ENCODE peak calls at places on chromosomes 13 and 19, in nine cellular contexts. R is tibial artery, H is body of pancreas, Z is A673, V is hepatocyte, Y is tibial nerve, S is heart right ventricle, C is AG09309, K is epithelial cell of esophagus. F is an unnamed sample.

GRCh38 chr13:44989941-44990340 is 603 bp downstream of the GPALPP1 start:
- DNase-seq in H (no peak), K (peak), Y (no peak), S (no peak), V (peak), R (no peak), C (no peak), Z (no peak), F (no peak)

GRCh38 chr13:106432636-106433035 is 102.8 kb downstream of the EFNB2 start:
- DNase-seq in Z (no peak), C (no peak), V (no peak), Y (no peak), R (no peak), H (no peak), S (no peak), K (peak), F (no peak)

GRCh38 chr19:49811328-49811727 is 1.8 kb downstream of the FUZ start:
- DNase-seq in Z (no peak), H (no peak), K (no peak), C (no peak), Y (no peak), V (no peak), S (no peak), R (no peak), F (no peak)

GRCh38 chr19:48872884-48873475 is 759 bp downstream of the PPP1R15A start:
- DNase-seq in K (peak), Y (peak), Z (peak), V (peak), C (peak), R (peak), H (peak), S (peak), F (peak)

GRCh38 chr13:53004605-53005004 is 24.0 kb upstream of the OLFM4 start:
- DNase-seq in S (no peak), K (no peak), R (no peak), C (no peak), H (no peak), Z (no peak), V (no peak), Y (no peak), F (no peak)

GRCh38 chr13:113932060-113932459 is 41.8 kb downstream of the C13orf46 start:
- DNase-seq in V (no peak), S (no peak), R (peak), H (no peak), C (no peak), Z (no peak), Y (peak), K (no peak), F (no peak)

GRCh38 chr13:34842466-34842865 is 99.6 kb upstream of the NBEA start:
- DNase-seq in C (no peak), Y (no peak), R (no peak), S (no peak), Z (no peak), K (no peak), V (no peak), H (no peak), F (no peak)

GRCh38 chr19:20482721-20483120 is 82.9 kb downstream of the ZNF737 start:
- DNase-seq in Y (no peak), S (no peak), C (no peak), K (no peak), R (no peak), Z (no peak), H (peak), V (peak), F (no peak)

GRCh38 chr13:33745370-33746324 is 72.3 kb upstream of the RFC3 start:
- DNase-seq in Y (no peak), V (no peak), R (no peak), K (no peak), S (no peak), H (peak), Z (no peak), C (no peak), F (no peak)

GRCh38 chr13:114319441-114319871 is 5.2 kb downstream of the CHAMP1 start:
- DNase-seq in R (no peak), C (peak), Z (no peak), Y (no peak), K (no peak), S (no peak), H (no peak), V (no peak), F (no peak)

GRCh38 chr13:113915012-113915763 is 51.3 kb upstream of the GAS6 start:
- DNase-seq in S (no peak), Z (no peak), C (no peak), Y (no peak), V (no peak), K (no peak), R (no peak), H (no peak), F (no peak)

GRCh38 chr19:42176990-42177685 is 40.3 kb downstream of the DEDD2 start:
- DNase-seq in Z (peak), R (peak), H (peak), K (peak), V (peak), C (no peak), S (peak), Y (peak), F (no peak)

GRCh38 chr19:5824791-5825577 is 14.5 kb downstream of the FUT6 start:
- DNase-seq in S (no peak), V (no peak), H (no peak), Z (no peak), C (no peak), Y (no peak), R (no peak), K (no peak), F (no peak)

GRCh38 chr19:781800-782194 is 15.5 kb upstream of the PTBP1 start:
- DNase-seq in V (no peak), R (no peak), C (no peak), H (no peak), S (no peak), Z (no peak), Y (no peak), K (no peak), F (no peak)

GRCh38 chr19:750640-751423 is at the start of gene MISP:
- DNase-seq in K (peak), H (peak), S (no peak), C (no peak), Y (no peak), Z (no peak), V (peak), R (no peak), F (no peak)

GRCh38 chr19:31519216-31519615 is 170.0 kb upstream of the TSHZ3 start:
- DNase-seq in H (no peak), S (no peak), C (no peak), Y (no peak), V (peak), Z (no peak), R (no peak), K (no peak), F (no peak)

GRCh38 chr13:76991432-76991795 is 467 bp upstream of the CLN5 start:
- DNase-seq in H (peak), Z (no peak), V (peak), Y (no peak), C (no peak), K (peak), S (peak), R (no peak), F (no peak)

GRCh38 chr13:48542581-48543341 is 9.9 kb upstream of the RCBTB2 start:
- DNase-seq in Z (peak), K (no peak), R (peak), C (no peak), V (peak), S (peak), H (peak), Y (no peak), F (peak)

GRCh38 chr19:53112286-53112685 is 9.1 kb upstream of the ZNF160 start:
- DNase-seq in C (no peak), Y (no peak), K (peak), V (no peak), S (no peak), R (no peak), Z (no peak), H (no peak), F (no peak)

GRCh38 chr13:94322925-94323324 is 156.6 kb downstream of the DCT start:
- DNase-seq in Z (peak), C (no peak), Y (no peak), V (no peak), S (no peak), H (no peak), R (no peak), K (no peak), F (no peak)

GRCh38 chr19:14632286-14632685 is 42.4 kb downstream of the ADGRE3 start:
- DNase-seq in Y (no peak), K (peak), V (no peak), C (no peak), S (no peak), R (no peak), H (no peak), Z (peak), F (no peak)

GRCh38 chr13:86464193-86464592 is 665.0 kb upstream of the SLITRK6 start:
- DNase-seq in K (peak), V (no peak), C (no peak), Y (no peak), R (no peak), Z (peak), S (no peak), H (no peak), F (no peak)

GRCh38 chr19:42306646-42307045 is 4.2 kb upstream of the PAFAH1B3 start:
- DNase-seq in S (no peak), V (no peak), C (no peak), R (no peak), Y (no peak), K (no peak), Z (no peak), H (no peak), F (no peak)

GRCh38 chr19:33176670-33177416 is 17.3 kb upstream of the LRP3 start:
- DNase-seq in H (peak), Y (peak), Z (peak), V (peak), R (peak), C (peak), K (peak), S (peak), F (peak)
- TF ChIP-seq CTCF in H (peak), Y (peak), Z (no peak), V (no peak), R (peak), C (peak), K (no peak), S (peak), F (peak)

GRCh38 chr19:47020132-47020805 is 632 bp downstream of the NPAS1 start:
- DNase-seq in Z (no peak), Y (no peak), H (no peak), K (no peak), V (peak), S (no peak), R (no peak), C (no peak), F (no peak)

GRCh38 chr19:47020992-47021496 is 1.4 kb downstream of the NPAS1 start:
- DNase-seq in C (no peak), Z (no peak), K (no peak), H (no peak), Y (no peak), R (no peak), V (peak), S (peak), F (no peak)

GRCh38 chr19:47022541-47023447 is 3.2 kb downstream of the NPAS1 start:
- DNase-seq in K (no peak), R (no peak), V (no peak), Z (no peak), S (no peak), Y (no peak), C (no peak), H (no peak), F (no peak)

GRCh38 chr19:47022140-47022536 is 2.5 kb downstream of the NPAS1 start:
- DNase-seq in V (peak), Z (no peak), Y (no peak), K (no peak), C (no peak), R (no peak), S (no peak), H (no peak), F (no peak)

DNA sequence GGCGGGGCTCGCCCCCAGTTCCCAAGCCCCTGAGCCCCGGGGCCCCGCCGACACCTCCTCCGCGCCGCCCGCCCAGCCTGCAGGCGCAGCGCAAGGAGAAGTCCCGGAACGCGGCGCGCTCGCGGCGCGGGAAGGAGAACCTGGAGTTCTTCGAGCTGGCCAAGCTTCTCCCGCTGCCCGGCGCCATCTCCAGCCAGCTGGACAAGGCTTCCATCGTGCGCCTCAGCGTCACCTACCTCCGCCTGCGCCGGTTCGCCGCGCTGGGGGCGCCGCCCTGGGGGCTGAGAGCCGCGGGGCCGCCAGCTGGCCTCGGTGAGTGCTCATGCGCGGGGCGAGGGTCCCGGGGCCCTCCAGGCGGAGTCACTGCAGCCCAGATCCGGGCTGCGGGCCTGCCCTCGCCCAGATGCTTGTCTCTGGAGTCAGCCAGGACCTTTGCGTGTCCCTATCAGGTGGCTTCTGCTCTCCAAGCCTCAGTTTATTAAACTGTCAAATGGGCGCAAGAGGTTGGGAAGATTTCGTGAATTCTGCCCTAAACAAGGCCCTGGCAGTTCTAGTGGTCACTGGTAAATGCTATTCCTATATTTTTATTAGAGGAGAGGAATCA is 2.0 kb downstream of the NPAS1 start:
- DNase-seq in H (no peak), C (no peak), Z (no peak), S (no peak), V (peak), K (no peak), R (no peak), Y (no peak), F (no peak)
- H3K4me3 ChIP-seq in H (no peak), C (peak), Z (peak), S (no peak), V (no peak), K (no peak), R (peak), Y (no peak), F (no peak)

DNA sequence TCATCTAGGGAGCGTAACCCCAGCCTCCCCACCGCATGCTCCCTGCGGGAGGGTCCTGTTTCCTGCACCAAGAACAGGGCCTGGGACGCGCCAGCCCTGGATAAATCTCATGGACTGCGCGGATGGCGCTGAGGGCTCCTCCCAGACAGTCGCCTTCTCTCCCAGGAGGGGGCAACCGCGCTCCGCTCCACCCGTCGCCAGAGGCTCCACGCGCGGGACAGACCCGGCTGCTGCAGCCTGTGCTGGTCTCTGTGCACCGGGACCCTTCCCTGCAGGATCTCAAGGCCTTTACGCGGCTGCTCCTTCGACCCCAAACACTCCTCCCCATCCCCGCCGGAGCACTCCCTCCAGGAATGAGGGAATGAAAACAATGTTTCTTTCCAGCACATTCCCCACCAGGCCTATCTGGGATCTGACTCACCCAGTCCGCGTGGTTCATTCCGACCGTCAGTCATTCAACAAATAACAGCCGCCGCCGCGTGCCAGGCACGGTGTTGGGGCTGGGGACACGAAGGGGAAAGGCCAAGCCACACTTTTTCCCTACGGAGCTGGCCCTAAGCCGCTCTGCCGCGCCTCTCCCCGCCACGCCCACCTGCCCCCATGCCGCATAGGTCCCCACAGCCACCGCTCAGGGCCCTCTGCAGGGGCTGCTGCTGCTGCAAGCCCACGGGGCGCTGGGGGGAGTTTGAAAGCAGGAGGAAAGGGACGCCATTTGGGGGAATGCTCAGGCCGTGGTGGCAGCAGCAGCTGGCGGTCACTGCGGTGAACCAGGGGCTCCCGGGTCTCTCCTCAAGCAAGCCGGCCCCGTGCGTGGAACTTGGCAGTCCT is 6.0 kb downstream of the PNMA8B start:
- DNase-seq in K (peak), R (peak), Y (peak), H (peak), V (peak), S (peak), Z (no peak), C (no peak), F (peak)
- TF ChIP-seq CTCF in K (peak), R (peak), Y (peak), H (peak), V (peak), S (peak), Z (peak), C (peak), F (peak)

DNA sequence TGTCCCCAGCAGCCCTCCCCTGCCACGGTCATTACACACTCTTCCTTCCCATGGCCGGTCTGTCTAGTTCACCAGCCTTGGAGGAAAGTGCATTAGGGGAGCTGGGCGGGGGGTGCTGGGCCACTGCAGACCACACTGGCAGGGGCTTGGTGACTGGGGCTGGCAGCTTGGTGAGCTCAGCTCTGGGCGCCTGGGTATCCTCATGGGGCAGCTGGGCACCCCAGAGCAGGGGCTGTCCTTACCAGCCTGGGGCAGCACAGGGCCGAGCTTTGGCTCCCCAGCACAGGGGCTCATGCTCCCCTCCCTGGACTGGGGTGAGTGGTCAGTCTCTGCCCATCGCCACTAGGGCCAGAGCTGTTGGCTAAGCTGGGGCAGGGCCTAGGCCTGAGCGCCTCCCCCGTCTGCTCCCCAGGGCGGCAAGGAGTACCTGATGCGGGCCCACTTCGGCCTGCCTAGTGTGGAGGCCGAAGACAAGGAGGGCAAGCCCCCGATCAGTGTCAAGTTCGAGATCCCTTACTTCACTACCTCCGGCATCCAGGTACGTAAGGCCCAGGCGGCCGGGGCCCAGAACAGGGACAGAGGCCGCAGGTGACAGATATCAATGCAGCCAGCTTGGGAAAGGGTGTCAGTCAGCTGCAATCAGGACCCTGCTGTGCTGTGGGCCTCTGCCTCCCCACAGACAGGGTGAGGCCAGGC is 35.5 kb downstream of the AP1M1 start:
- DNase-seq in K (no peak), H (no peak), V (no peak), S (no peak), Z (no peak), R (no peak), Y (peak), C (no peak), F (no peak)
- H3K4me3 ChIP-seq in K (no peak), H (no peak), V (no peak), S (no peak), Z (no peak), R (no peak), Y (no peak), C (no peak), F (no peak)

DNA sequence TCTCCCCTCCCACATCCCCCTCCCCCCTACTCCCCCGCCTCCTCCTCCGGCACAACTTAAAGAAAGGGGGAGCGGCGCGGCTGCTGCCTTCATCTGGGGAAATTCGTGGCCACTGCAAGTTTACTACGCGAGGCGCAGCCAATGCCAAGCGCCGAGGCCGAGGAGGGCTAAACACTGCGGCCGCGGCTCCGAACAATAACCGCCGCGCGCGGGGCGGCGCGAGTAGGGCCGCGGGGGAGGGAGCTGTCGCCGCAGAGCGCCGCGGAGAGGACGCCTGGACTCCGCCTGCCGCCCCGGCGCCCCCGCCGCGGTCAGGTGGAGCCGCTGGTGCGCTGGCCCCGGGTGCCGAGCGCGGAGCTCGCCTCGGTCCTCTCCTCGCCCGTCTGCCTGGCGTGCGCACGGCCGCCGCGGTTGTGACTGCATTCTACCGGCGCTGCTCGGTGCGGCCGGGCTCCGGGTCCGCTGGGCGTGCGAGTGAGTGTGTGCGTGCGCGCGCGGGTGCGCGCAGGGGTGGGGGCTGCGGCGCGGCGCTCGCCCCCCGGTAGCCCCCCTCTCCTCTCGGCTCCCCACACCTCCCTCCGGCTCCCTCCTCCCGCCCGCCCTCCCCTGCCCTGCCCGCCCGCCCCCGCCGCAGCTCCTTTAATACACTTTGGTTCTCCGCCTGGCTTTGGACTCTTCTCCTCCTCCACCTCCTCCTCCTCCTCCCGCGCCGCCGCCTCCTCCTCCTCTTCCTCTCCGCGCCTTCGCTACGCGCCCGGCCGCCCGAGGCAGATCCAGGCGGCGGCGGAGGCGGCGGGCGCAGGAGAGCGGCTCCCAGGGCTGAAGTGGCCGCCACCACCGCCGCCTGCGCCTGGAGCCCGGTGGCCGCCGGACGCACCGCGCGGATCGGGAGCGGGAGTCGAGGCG is at the start of gene ZIC2:
- DNase-seq in S (no peak), R (no peak), C (no peak), V (peak), Y (no peak), H (no peak), Z (peak), K (peak), F (peak)
- TF ChIP-seq CTCF in S (no peak), R (no peak), C (no peak), V (no peak), Y (no peak), H (no peak), Z (no peak), K (no peak), F (no peak)

GRCh38 chr19:10519421-10519820 is 2.2 kb upstream of the S1PR5 start:
- DNase-seq in R (no peak), H (no peak), K (no peak), Y (no peak), S (no peak), V (no peak), C (no peak), Z (no peak), F (no peak)
- H3K4me3 ChIP-seq in R (no peak), H (no peak), K (no peak), Y (no peak), S (no peak), V (no peak), C (no peak), Z (no peak), F (no peak)

GRCh38 chr13:23813635-23814034 is 75.6 kb downstream of the MIPEP start:
- DNase-seq in S (no peak), H (no peak), K (no peak), C (no peak), Z (no peak), V (no peak), Y (no peak), R (no peak), F (no peak)

GRCh38 chr13:23808803-23809202 is 80.4 kb downstream of the MIPEP start:
- DNase-seq in H (no peak), C (no peak), V (no peak), K (no peak), Z (no peak), Y (no peak), S (no peak), R (no peak), F (no peak)

GRCh38 chr13:23811366-23812027 is 77.7 kb downstream of the MIPEP start:
- DNase-seq in Y (no peak), V (no peak), C (no peak), H (no peak), K (peak), Z (no peak), S (no peak), R (no peak), F (no peak)

GRCh38 chr13:23806874-23807522 is 82.2 kb downstream of the MIPEP start:
- DNase-seq in V (no peak), H (no peak), S (no peak), Z (no peak), C (no peak), K (no peak), R (no peak), Y (no peak), F (no peak)

GRCh38 chr13:23810842-23811241 is 78.4 kb downstream of the MIPEP start:
- DNase-seq in V (no peak), C (no peak), K (no peak), H (no peak), R (no peak), Y (no peak), Z (no peak), S (no peak), F (no peak)
- TF ChIP-seq CTCF in V (no peak), C (no peak), K (no peak), H (no peak), R (no peak), Y (no peak), Z (no peak), S (no peak), F (no peak)